ENCODE peak calls at places on chromosomes 16 and 17, in six cellular contexts. One of them, this sample, is unnamed.

GRCh38 chr17:44108440-44109311 is 14.8 kb downstream of the HDAC5 start:
- DNase-seq in astrocyte of the cerebellum: peak; percentile 94
- DNase-seq in heart left ventricle: peak; percentile 90
- DNase-seq in coronary artery: peak; percentile 98
- DNase-seq in fibroblast of lung: peak; percentile 97
- DNase-seq in uterus: peak; percentile 92
- DNase-seq in this sample: peak; percentile 96

GRCh38 chr17:3655766-3656165 is 12.6 kb downstream of the TAX1BP3 start:
- DNase-seq in coronary artery: no peak
- DNase-seq in astrocyte of the cerebellum: no peak
- DNase-seq in heart left ventricle: no peak
- DNase-seq in fibroblast of lung: no peak
- DNase-seq in uterus: no peak
- DNase-seq in this sample: no peak

GRCh38 chr16:48373258-48374050 is 11.8 kb downstream of the SIAH1 start:
- DNase-seq in uterus: no peak
- DNase-seq in coronary artery: no peak
- DNase-seq in astrocyte of the cerebellum: no peak
- DNase-seq in fibroblast of lung: no peak
- DNase-seq in heart left ventricle: no peak
- DNase-seq in this sample: no peak

GRCh38 chr16:10889880-10890279 is 12.9 kb downstream of the CIITA start:
- DNase-seq in heart left ventricle: no peak
- DNase-seq in fibroblast of lung: no peak
- DNase-seq in uterus: no peak
- DNase-seq in coronary artery: no peak
- DNase-seq in astrocyte of the cerebellum: no peak
- DNase-seq in this sample: no peak

GRCh38 chr16:49564577-49565224 is 191.1 kb downstream of the C16orf78 start:
- DNase-seq in uterus: no peak
- DNase-seq in astrocyte of the cerebellum: peak; percentile 80
- DNase-seq in heart left ventricle: no peak
- DNase-seq in coronary artery: no peak
- DNase-seq in fibroblast of lung: peak; percentile 12
- DNase-seq in this sample: no peak

GRCh38 chr16:48054881-48055601 is 100.8 kb downstream of the ABCC12 start:
- DNase-seq in coronary artery: no peak
- DNase-seq in astrocyte of the cerebellum: peak; percentile 46
- DNase-seq in uterus: no peak
- DNase-seq in fibroblast of lung: peak; percentile 64
- DNase-seq in heart left ventricle: peak; percentile 28
- DNase-seq in this sample: peak; percentile 70

GRCh38 chr16:29306953-29307597 is 99.4 kb downstream of the NPIPB11 start:
- DNase-seq in uterus: no peak
- DNase-seq in fibroblast of lung: peak; percentile 53
- DNase-seq in heart left ventricle: no peak
- DNase-seq in astrocyte of the cerebellum: no peak
- DNase-seq in coronary artery: no peak
- DNase-seq in this sample: peak; percentile 62

GRCh38 chr16:5918553-5919127 is 821.0 kb upstream of the EEF2KMT start:
- DNase-seq in uterus: no peak
- DNase-seq in fibroblast of lung: no peak
- DNase-seq in heart left ventricle: no peak
- DNase-seq in astrocyte of the cerebellum: no peak
- DNase-seq in coronary artery: no peak
- DNase-seq in this sample: no peak

GRCh38 chr16:66326995-66327513 is 39.4 kb upstream of the CDH5 start:
- DNase-seq in astrocyte of the cerebellum: no peak
- DNase-seq in fibroblast of lung: no peak
- DNase-seq in uterus: no peak
- DNase-seq in coronary artery: no peak
- DNase-seq in heart left ventricle: no peak
- DNase-seq in this sample: no peak

DNA sequence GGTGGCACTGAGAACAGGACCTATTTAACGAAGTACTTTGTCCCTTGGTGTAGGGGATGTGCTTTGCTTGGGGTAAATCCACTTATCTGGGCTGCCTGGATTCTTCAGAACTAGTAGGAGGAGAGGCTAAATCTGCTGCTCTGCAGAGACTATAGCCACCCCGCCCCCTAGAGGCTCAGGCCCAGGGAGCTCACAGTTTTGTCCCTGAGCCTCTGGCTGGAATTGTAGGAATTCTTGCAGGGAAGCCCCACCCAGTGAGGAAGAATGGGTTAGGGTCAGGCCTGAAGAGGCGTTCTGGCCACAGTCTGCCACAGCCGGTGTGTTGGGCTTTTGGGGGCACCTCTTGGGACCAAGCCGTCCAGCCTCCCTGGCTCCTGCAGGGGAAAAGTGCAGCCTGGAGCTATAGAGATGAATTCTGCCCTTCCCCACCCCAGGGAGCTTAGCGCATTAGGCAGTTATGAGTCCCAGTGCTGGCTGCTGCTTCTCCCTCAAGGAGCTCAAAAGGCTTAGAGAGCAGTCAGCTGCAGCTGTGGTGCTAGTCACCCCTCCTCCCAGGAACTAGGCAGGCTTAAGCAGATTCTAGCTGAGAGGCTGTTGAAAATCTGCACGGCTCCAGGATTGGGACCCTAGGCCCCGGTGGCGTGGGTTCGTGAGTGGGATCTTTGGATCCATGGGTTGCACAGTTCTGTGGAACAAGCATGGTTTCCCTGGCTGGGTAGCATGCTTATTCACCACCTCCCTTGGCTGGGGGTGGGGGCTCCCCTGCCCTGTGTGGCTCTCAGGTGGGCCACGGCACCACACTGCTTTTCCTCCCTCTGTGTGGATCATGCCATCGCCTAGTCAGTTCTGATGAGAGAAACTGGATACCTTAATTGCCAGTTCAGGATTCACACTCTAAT is 237.4 kb upstream of the TOM1L1 start:
- DNase-seq in coronary artery: no peak
- DNase-seq in uterus: no peak
- DNase-seq in astrocyte of the cerebellum: no peak
- DNase-seq in fibroblast of lung: no peak
- DNase-seq in heart left ventricle: no peak
- DNase-seq in this sample: no peak
- TF ChIP-seq CTCF in coronary artery: no peak
- TF ChIP-seq CTCF in uterus: no peak
- TF ChIP-seq CTCF in astrocyte of the cerebellum: no peak
- TF ChIP-seq CTCF in fibroblast of lung: no peak
- TF ChIP-seq CTCF in heart left ventricle: no peak
- TF ChIP-seq CTCF in this sample: no peak

DNA sequence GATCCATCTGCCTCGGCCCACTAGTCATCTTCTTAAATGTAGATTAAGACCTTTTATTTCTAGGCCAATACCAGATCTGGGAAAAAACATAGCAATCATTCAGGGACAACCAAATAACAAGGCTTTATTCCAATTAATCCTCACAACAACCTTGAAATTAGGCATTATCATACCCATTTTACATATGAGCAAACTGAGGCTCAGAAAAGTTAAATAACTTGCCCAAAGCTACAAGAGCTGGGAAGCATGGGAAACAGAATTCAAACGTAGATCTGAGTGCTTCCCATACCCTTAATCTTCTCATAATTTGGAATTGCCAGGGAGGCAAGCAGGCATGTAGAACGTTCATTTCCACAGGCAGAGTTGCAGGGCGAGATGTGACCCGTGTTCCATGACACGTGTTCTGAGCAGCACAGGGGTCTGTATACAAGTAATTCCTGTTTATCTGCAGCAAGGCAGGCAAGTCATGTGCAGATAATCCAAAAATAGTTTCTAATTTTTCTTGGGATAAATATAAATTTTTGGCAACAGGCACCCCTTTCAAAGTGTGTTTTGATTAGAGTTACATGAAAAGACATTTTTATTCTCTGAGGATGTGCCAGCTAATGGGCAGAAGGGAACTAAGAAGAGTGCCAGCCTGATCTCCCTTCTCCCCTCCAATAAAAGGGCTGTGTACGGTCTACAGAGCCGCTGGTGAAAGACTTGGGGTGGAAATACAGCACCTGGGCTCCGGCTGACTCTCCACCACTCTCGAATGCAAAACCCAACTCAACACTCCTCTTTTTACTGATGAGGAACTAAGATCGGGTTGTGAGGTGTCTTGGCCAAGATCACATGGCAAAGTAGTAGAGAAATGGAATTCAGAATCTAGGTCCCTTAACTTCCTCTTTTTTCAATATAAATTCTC is 27.7 kb upstream of the MYOCD start:
- DNase-seq in uterus: no peak
- DNase-seq in coronary artery: no peak
- DNase-seq in heart left ventricle: no peak
- DNase-seq in astrocyte of the cerebellum: no peak
- DNase-seq in fibroblast of lung: no peak
- DNase-seq in this sample: no peak
- H3K4me3 ChIP-seq in uterus: no peak overlapping the region
- H3K4me3 ChIP-seq in coronary artery: no peak overlapping the region
- H3K4me3 ChIP-seq in heart left ventricle: no peak overlapping the region
- H3K4me3 ChIP-seq in astrocyte of the cerebellum: no peak overlapping the region
- H3K4me3 ChIP-seq in fibroblast of lung: no peak overlapping the region
- H3K4me3 ChIP-seq in this sample: no peak overlapping the region

GRCh38 chr16:12462690-12463646 is 340.7 kb downstream of the CPPED1 start:
- DNase-seq in coronary artery: no peak
- DNase-seq in astrocyte of the cerebellum: peak; percentile 51
- DNase-seq in heart left ventricle: no peak
- DNase-seq in fibroblast of lung: peak; percentile 85
- DNase-seq in uterus: no peak
- DNase-seq in this sample: peak; percentile 61

GRCh38 chr16:12461971-12462370 is 341.7 kb downstream of the CPPED1 start:
- DNase-seq in fibroblast of lung: no peak
- DNase-seq in coronary artery: no peak
- DNase-seq in heart left ventricle: no peak
- DNase-seq in uterus: no peak
- DNase-seq in astrocyte of the cerebellum: no peak
- DNase-seq in this sample: no peak

GRCh38 chr16:12467418-12468210 is 336.1 kb downstream of the CPPED1 start:
- DNase-seq in astrocyte of the cerebellum: no peak
- DNase-seq in coronary artery: no peak
- DNase-seq in fibroblast of lung: no peak
- DNase-seq in heart left ventricle: no peak
- DNase-seq in uterus: no peak
- DNase-seq in this sample: no peak

GRCh38 chr16:12461201-12461600 is 342.5 kb downstream of the CPPED1 start:
- DNase-seq in astrocyte of the cerebellum: peak; percentile 27
- DNase-seq in fibroblast of lung: peak; percentile 63
- DNase-seq in heart left ventricle: no peak
- DNase-seq in uterus: no peak
- DNase-seq in coronary artery: no peak
- DNase-seq in this sample: no peak

DNA sequence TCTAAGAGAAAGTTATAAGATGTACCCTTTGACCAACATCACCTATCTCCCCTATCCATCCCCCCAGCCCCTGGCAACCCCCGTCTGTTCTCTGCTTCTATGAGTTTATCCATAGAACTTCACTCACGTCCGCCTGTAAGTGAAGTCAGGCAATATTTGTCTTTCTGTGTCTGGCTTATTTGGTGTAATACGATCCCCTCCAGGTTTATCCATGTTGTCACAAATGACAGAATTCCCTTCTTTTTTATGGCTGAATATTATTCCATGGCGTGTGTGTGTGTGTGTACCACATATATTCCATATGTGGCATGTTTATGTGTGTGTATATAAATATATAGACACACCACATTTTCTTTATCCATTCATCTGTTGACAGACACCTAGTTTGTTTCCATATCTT is 339.7 kb downstream of the CPPED1 start:
- DNase-seq in astrocyte of the cerebellum: no peak
- DNase-seq in heart left ventricle: no peak
- DNase-seq in fibroblast of lung: no peak
- DNase-seq in uterus: no peak
- DNase-seq in coronary artery: no peak
- DNase-seq in this sample: no peak
- TF ChIP-seq CTCF in astrocyte of the cerebellum: no peak
- TF ChIP-seq CTCF in heart left ventricle: no peak
- TF ChIP-seq CTCF in fibroblast of lung: no peak
- TF ChIP-seq CTCF in uterus: no peak
- TF ChIP-seq CTCF in coronary artery: no peak
- TF ChIP-seq CTCF in this sample: no peak

DNA sequence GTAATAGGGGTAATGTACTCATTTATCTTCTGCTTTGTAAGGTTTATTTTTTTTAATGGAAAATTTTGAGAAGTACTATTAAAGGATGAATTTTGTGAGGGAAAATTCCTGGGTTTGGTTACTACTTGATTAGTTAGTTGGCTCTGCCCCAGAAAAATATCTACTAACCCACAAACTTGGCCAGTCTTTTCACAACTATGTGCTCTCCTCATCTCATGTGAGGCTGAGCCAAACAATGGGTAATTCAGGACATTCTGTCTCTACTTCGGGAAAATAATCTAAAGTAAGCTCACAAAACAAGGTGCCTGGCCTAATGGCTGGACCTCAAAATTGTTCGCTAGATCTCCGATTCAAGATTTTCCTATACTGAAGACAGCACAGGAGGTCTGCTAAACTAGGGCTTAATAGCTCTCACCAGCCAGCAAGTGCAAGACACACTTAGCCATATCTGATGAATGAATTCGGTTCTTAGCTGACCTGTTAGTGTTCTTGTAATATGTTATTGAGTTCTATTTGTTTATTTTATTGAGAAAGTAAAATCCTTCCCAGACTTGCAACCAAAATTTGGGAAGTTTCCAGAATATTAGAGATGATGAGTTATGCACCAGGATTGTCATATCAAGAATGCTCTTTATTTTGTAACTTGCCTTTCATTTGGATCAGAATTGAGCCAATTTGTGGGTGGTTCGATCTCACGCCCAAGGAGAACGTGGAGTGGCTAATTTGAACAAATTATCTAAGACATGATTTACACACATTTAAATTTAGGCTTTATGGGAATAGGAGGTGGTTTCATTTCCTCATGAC is 5.7 kb downstream of the KCNJ16 start:
- DNase-seq in fibroblast of lung: peak; percentile 86
- DNase-seq in coronary artery: no peak
- DNase-seq in astrocyte of the cerebellum: peak; percentile 88
- DNase-seq in heart left ventricle: no peak
- DNase-seq in uterus: no peak
- DNase-seq in this sample: peak; percentile 67
- H3K4me3 ChIP-seq in fibroblast of lung: no peak overlapping the region
- H3K4me3 ChIP-seq in coronary artery: no peak overlapping the region
- H3K4me3 ChIP-seq in astrocyte of the cerebellum: no peak overlapping the region
- H3K4me3 ChIP-seq in heart left ventricle: no peak overlapping the region
- H3K4me3 ChIP-seq in uterus: no peak overlapping the region
- H3K4me3 ChIP-seq in this sample: no peak overlapping the region

DNA sequence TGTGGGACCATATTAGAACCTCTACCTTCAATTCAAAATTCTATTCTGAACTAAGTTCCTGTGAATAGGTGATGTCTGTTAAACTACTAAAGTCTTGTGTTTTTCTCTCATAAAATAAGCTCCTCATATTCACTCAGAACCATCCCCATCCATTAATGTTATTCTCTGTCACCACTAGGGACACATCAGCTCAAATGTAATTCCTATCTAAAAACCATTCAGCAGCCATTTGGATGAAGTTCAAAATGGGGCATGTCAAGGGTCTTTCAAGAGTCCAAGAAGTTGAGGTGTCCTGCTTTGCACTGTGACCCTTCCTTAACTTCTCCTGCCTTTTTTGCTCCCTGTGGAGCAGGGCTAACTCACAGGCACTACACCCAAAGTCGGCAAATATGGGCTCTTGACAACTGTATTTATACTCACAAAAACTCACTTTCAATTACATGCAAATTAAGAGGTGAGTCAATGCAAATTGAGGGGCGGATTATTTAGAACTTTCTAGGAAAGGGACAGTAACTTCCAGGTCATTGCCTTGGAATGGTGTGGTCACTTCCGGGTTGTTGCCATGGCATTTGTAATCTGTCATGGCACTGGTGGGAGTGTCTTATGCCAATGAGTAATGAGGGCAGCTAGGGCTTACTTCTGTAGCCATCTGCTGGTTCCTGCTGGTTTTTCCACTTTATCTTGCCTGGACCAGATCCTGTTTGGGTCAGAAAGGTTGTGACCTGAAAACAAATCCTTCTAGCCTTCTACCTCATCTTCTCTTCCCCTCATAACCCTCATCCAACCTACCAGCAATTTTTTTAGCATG is 128.2 kb upstream of the COX10 start:
- DNase-seq in uterus: no peak
- DNase-seq in fibroblast of lung: peak; percentile 59
- DNase-seq in astrocyte of the cerebellum: no peak
- DNase-seq in coronary artery: no peak
- DNase-seq in heart left ventricle: no peak
- DNase-seq in this sample: peak; percentile 76
- TF ChIP-seq CTCF in uterus: no peak
- TF ChIP-seq CTCF in fibroblast of lung: no peak
- TF ChIP-seq CTCF in astrocyte of the cerebellum: no peak
- TF ChIP-seq CTCF in coronary artery: no peak
- TF ChIP-seq CTCF in heart left ventricle: no peak
- TF ChIP-seq CTCF in this sample: peak; percentile 31